ENCODE peak calls at places on chromosomes 11 and 22, in six cellular contexts. One of them, this sample, is unnamed.

GRCh38 chr11:10605941-10606381 is 37.5 kb upstream of the LYVE1 start:
- DNase-seq in mesenchymal stem cell: peak; percentile 82
- DNase-seq in H9: peak; percentile 63
- DNase-seq in IMR-90: peak; percentile 87
- DNase-seq in H1: no peak
- DNase-seq in neuronal stem cell: no peak
- DNase-seq in this sample: peak; percentile 90

GRCh38 chr22:12613199-12613598 is 2914.8 kb upstream of the OR11H1 start:
- DNase-seq in mesenchymal stem cell: no peak
- DNase-seq in H9: no peak
- DNase-seq in IMR-90: no peak
- DNase-seq in H1: no peak
- DNase-seq in neuronal stem cell: no peak
- DNase-seq in this sample: no peak

GRCh38 chr11:69113646-69114340 is 41.9 kb upstream of the SMIM38 start:
- DNase-seq in mesenchymal stem cell: no peak
- DNase-seq in H9: no peak
- DNase-seq in IMR-90: no peak
- DNase-seq in H1: no peak
- DNase-seq in neuronal stem cell: no peak
- DNase-seq in this sample: no peak

GRCh38 chr11:117443269-117444186 is 115.9 kb downstream of the CEP164 start:
- DNase-seq in mesenchymal stem cell: peak; percentile 18
- DNase-seq in H9: peak; percentile 86
- DNase-seq in IMR-90: peak; percentile 30
- DNase-seq in H1: peak; percentile 27
- DNase-seq in neuronal stem cell: peak; percentile 59
- DNase-seq in this sample: peak; percentile 82

GRCh38 chr11:69369945-69370344 is 76.0 kb downstream of the MYEOV start:
- DNase-seq in mesenchymal stem cell: no peak
- DNase-seq in H9: no peak
- DNase-seq in IMR-90: no peak
- DNase-seq in H1: no peak
- DNase-seq in neuronal stem cell: no peak
- DNase-seq in this sample: no peak

GRCh38 chr11:26730711-26731460 is 9.0 kb upstream of the SLC5A12 start:
- DNase-seq in mesenchymal stem cell: peak; percentile 48
- DNase-seq in H9: no peak
- DNase-seq in IMR-90: peak; percentile 1
- DNase-seq in H1: no peak
- DNase-seq in neuronal stem cell: no peak
- DNase-seq in this sample: no peak

GRCh38 chr11:120612363-120613263 is 101.1 kb downstream of the GRIK4 start:
- DNase-seq in mesenchymal stem cell: peak; percentile 76
- DNase-seq in H9: no peak
- DNase-seq in IMR-90: peak; percentile 67
- DNase-seq in H1: no peak
- DNase-seq in neuronal stem cell: no peak
- DNase-seq in this sample: peak; percentile 47

GRCh38 chr22:47724030-47724429 is 961.6 kb downstream of the TBC1D22A start:
- DNase-seq in mesenchymal stem cell: no peak
- DNase-seq in H9: no peak
- DNase-seq in IMR-90: no peak
- DNase-seq in H1: no peak
- DNase-seq in neuronal stem cell: no peak
- DNase-seq in this sample: peak; percentile 71

GRCh38 chr11:34830648-34831047 is 85.5 kb downstream of the APIP start:
- DNase-seq in mesenchymal stem cell: no peak
- DNase-seq in H9: no peak
- DNase-seq in IMR-90: peak; percentile 21
- DNase-seq in H1: no peak
- DNase-seq in neuronal stem cell: no peak
- DNase-seq in this sample: no peak

GRCh38 chr11:86205415-86206268 is 38.9 kb upstream of the EED start:
- DNase-seq in mesenchymal stem cell: no peak
- DNase-seq in H9: no peak
- DNase-seq in IMR-90: no peak
- DNase-seq in H1: no peak
- DNase-seq in neuronal stem cell: no peak
- DNase-seq in this sample: no peak

GRCh38 chr11:46669606-46670243 is 30.7 kb downstream of the ARHGAP1 start:
- DNase-seq in mesenchymal stem cell: no peak
- DNase-seq in H9: no peak
- DNase-seq in IMR-90: no peak
- DNase-seq in H1: no peak
- DNase-seq in neuronal stem cell: no peak
- DNase-seq in this sample: peak; percentile 54

GRCh38 chr22:44317886-44318637 is 5.3 kb upstream of the SHISAL1 start:
- DNase-seq in mesenchymal stem cell: no peak
- DNase-seq in H9: no peak
- DNase-seq in IMR-90: no peak
- DNase-seq in H1: no peak
- DNase-seq in neuronal stem cell: no peak
- DNase-seq in this sample: no peak

GRCh38 chr11:128415539-128415938 is 171.8 kb downstream of the ETS1 start:
- DNase-seq in mesenchymal stem cell: no peak
- DNase-seq in H9: no peak
- DNase-seq in IMR-90: peak; percentile 84
- DNase-seq in H1: no peak
- DNase-seq in neuronal stem cell: no peak
- DNase-seq in this sample: no peak

GRCh38 chr22:23098718-23099524 is 28.6 kb downstream of the GNAZ start:
- DNase-seq in mesenchymal stem cell: no peak
- DNase-seq in H9: no peak
- DNase-seq in IMR-90: no peak
- DNase-seq in H1: no peak
- DNase-seq in neuronal stem cell: no peak
- DNase-seq in this sample: no peak

GRCh38 chr11:77515063-77515462 is 41.2 kb upstream of the PAK1 start:
- DNase-seq in mesenchymal stem cell: no peak
- DNase-seq in H9: no peak
- DNase-seq in IMR-90: no peak
- DNase-seq in H1: no peak
- DNase-seq in neuronal stem cell: no peak
- DNase-seq in this sample: no peak

GRCh38 chr11:20102393-20102792 is 57.9 kb downstream of the DBX1 start:
- DNase-seq in mesenchymal stem cell: no peak
- DNase-seq in H9: no peak
- DNase-seq in IMR-90: no peak
- DNase-seq in H1: no peak
- DNase-seq in neuronal stem cell: no peak
- DNase-seq in this sample: no peak

GRCh38 chr22:24060375-24060788 is 49.3 kb downstream of the CABIN1 start:
- DNase-seq in mesenchymal stem cell: peak; percentile 85
- DNase-seq in H9: no peak
- DNase-seq in IMR-90: peak; percentile 96
- DNase-seq in H1: no peak
- DNase-seq in neuronal stem cell: no peak
- DNase-seq in this sample: no peak

GRCh38 chr11:67041602-67042001 is 15.0 kb upstream of the RHOD start:
- DNase-seq in mesenchymal stem cell: no peak
- DNase-seq in H9: no peak
- DNase-seq in IMR-90: no peak
- DNase-seq in H1: no peak
- DNase-seq in neuronal stem cell: no peak
- DNase-seq in this sample: no peak

GRCh38 chr11:45333506-45333971 is 47.4 kb upstream of the SYT13 start:
- DNase-seq in mesenchymal stem cell: peak; percentile 98
- DNase-seq in H9: peak; percentile 68
- DNase-seq in IMR-90: peak; percentile 65
- DNase-seq in H1: no peak
- DNase-seq in neuronal stem cell: no peak
- DNase-seq in this sample: peak; percentile 78

GRCh38 chr22:38724926-38725571 is 19.3 kb downstream of the GTPBP1 start:
- DNase-seq in mesenchymal stem cell: peak; percentile 61
- DNase-seq in H9: no peak
- DNase-seq in IMR-90: peak; percentile 41
- DNase-seq in H1: no peak
- DNase-seq in neuronal stem cell: no peak
- DNase-seq in this sample: peak; percentile 59

GRCh38 chr11:113131036-113131775 is 170.0 kb downstream of the NCAM1 start:
- DNase-seq in mesenchymal stem cell: no peak
- DNase-seq in H9: no peak
- DNase-seq in IMR-90: no peak
- DNase-seq in H1: no peak
- DNase-seq in neuronal stem cell: no peak
- DNase-seq in this sample: no peak

GRCh38 chr11:20000393-20001134 is 159.7 kb downstream of the DBX1 start:
- DNase-seq in mesenchymal stem cell: peak; percentile 71
- DNase-seq in H9: peak; percentile 96
- DNase-seq in IMR-90: no peak
- DNase-seq in H1: peak; percentile 96
- DNase-seq in neuronal stem cell: peak; percentile 87
- DNase-seq in this sample: peak; percentile 95

GRCh38 chr11:74370122-74370521 is 28.1 kb downstream of the PGM2L1 start:
- DNase-seq in mesenchymal stem cell: no peak
- DNase-seq in H9: no peak
- DNase-seq in IMR-90: no peak
- DNase-seq in H1: no peak
- DNase-seq in neuronal stem cell: no peak
- DNase-seq in this sample: no peak

GRCh38 chr11:69378303-69379141 is 84.6 kb downstream of the MYEOV start:
- DNase-seq in mesenchymal stem cell: no peak
- DNase-seq in H9: no peak
- DNase-seq in IMR-90: no peak
- DNase-seq in H1: no peak
- DNase-seq in neuronal stem cell: no peak
- DNase-seq in this sample: no peak

GRCh38 chr11:36540998-36541397 is 26.8 kb upstream of the RAG1 start:
- DNase-seq in mesenchymal stem cell: peak; percentile 70
- DNase-seq in H9: peak; percentile 64
- DNase-seq in IMR-90: peak; percentile 45
- DNase-seq in H1: peak; percentile 31
- DNase-seq in neuronal stem cell: no peak
- DNase-seq in this sample: peak; percentile 70

GRCh38 chr22:40637181-40638150 is 947 bp upstream of the MRTFA start:
- DNase-seq in mesenchymal stem cell: no peak
- DNase-seq in H9: no peak
- DNase-seq in IMR-90: no peak
- DNase-seq in H1: no peak
- DNase-seq in neuronal stem cell: no peak
- DNase-seq in this sample: no peak

GRCh38 chr11:115617767-115618166 is 113.6 kb upstream of the CADM1 start:
- DNase-seq in mesenchymal stem cell: peak; percentile 9
- DNase-seq in H9: no peak
- DNase-seq in IMR-90: peak; percentile 27
- DNase-seq in H1: no peak
- DNase-seq in neuronal stem cell: no peak
- DNase-seq in this sample: no peak

GRCh38 chr11:102387056-102387781 is 40.2 kb downstream of the BIRC2 start:
- DNase-seq in mesenchymal stem cell: no peak
- DNase-seq in H9: no peak
- DNase-seq in IMR-90: no peak
- DNase-seq in H1: no peak
- DNase-seq in neuronal stem cell: no peak
- DNase-seq in this sample: no peak

GRCh38 chr11:70798296-70798695 is 400.0 kb downstream of the CTTN start:
- DNase-seq in mesenchymal stem cell: no peak
- DNase-seq in H9: no peak
- DNase-seq in IMR-90: no peak
- DNase-seq in H1: no peak
- DNase-seq in neuronal stem cell: no peak
- DNase-seq in this sample: no peak

DNA sequence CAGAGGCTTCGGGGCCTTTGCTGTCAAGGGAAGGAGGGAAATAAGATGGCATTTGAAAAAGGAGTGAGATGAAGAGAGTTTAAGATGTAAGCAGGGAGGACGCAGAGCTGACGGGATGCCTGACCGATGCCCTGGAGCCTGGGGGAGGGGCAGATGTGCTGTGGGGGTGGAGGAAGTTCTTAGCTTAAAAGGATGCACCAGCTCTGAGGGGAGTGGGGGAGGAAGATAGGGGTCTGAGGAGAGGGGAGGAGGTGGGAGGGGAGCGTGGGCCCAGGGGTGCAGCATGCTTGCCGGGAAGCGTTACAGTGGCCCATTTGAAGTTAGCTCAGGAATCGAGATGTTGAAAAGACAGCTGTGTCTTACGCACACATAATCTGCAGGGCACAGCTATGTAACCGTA is 56.3 kb downstream of the RPS6KA4 start:
- DNase-seq in mesenchymal stem cell: peak; percentile 40
- DNase-seq in H9: no peak
- DNase-seq in IMR-90: no peak
- DNase-seq in H1: no peak
- DNase-seq in neuronal stem cell: no peak
- DNase-seq in this sample: no peak
- H2AK5ac ChIP-seq in mesenchymal stem cell: no peak overlapping the region
- H2AK5ac ChIP-seq in H9: no peak overlapping the region
- H2AK5ac ChIP-seq in IMR-90: no peak overlapping the region
- H2AK5ac ChIP-seq in H1: no peak overlapping the region
- H2AK5ac ChIP-seq in neuronal stem cell: no peak overlapping the region
- H2AK5ac ChIP-seq in this sample: no peak overlapping the region

GRCh38 chr11:64562723-64563351 is 28.2 kb upstream of the SLC22A12 start:
- DNase-seq in mesenchymal stem cell: no peak
- DNase-seq in H9: no peak
- DNase-seq in IMR-90: no peak
- DNase-seq in H1: no peak
- DNase-seq in neuronal stem cell: no peak
- DNase-seq in this sample: no peak
- H2BK15ac ChIP-seq in mesenchymal stem cell: no peak overlapping the region
- H2BK15ac ChIP-seq in H9: no peak overlapping the region
- H2BK15ac ChIP-seq in IMR-90: no peak overlapping the region
- H2BK15ac ChIP-seq in H1: no peak overlapping the region
- H2BK15ac ChIP-seq in neuronal stem cell: no peak overlapping the region
- H2BK15ac ChIP-seq in this sample: no peak overlapping the region

DNA sequence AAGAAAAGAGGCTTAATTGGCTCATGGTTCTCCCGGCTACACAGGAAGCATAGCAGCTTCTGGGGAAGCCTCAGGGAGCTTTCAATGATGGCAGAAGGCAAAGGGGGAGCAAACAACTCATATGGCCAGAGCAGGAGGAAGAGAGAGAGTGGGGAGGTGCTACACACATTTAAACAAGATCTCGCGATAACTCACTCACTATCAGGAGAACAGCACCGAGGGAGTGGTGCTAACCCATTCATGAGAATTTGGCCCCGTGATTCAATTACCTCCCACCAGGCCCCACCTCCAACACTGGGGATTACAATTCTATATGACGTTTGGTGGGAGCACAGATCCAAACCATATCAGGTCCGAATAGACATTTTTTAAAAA is 41.7 kb upstream of the APLNR start:
- DNase-seq in mesenchymal stem cell: no peak
- DNase-seq in H9: no peak
- DNase-seq in IMR-90: no peak
- DNase-seq in H1: no peak
- DNase-seq in neuronal stem cell: no peak
- DNase-seq in this sample: peak; percentile 43
- H2AK5ac ChIP-seq in mesenchymal stem cell: no peak overlapping the region
- H2AK5ac ChIP-seq in H9: no peak overlapping the region
- H2AK5ac ChIP-seq in IMR-90: peak overlapping the region; percentile 84
- H2AK5ac ChIP-seq in H1: no peak overlapping the region
- H2AK5ac ChIP-seq in neuronal stem cell: no peak overlapping the region
- H2AK5ac ChIP-seq in this sample: no peak overlapping the region

DNA sequence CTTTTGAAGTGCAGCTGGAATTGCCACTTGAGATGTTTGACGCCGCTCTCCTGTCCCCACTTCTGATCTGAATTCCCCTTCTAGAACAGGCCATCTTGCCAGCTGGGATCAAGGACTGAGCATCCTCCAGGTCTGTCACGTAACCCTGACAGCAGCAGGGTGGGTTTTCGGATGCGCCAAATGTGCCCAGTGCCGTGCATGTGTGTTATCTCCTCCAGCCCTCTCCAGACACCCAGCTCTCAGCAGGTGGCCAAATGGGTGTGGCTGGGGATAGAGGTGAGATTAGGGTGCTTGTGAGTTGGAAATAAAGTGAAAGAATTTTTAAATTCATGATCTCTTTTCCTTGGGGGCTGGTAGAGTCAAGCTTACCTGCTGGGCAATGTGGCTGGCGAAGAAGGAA is 3.3 kb downstream of the OSBP2 start:
- DNase-seq in mesenchymal stem cell: no peak
- DNase-seq in H9: no peak
- DNase-seq in IMR-90: no peak
- DNase-seq in H1: no peak
- DNase-seq in neuronal stem cell: no peak
- DNase-seq in this sample: no peak
- H2BK15ac ChIP-seq in mesenchymal stem cell: no peak overlapping the region
- H2BK15ac ChIP-seq in H9: no peak overlapping the region
- H2BK15ac ChIP-seq in IMR-90: no peak overlapping the region
- H2BK15ac ChIP-seq in H1: no peak overlapping the region
- H2BK15ac ChIP-seq in neuronal stem cell: no peak overlapping the region
- H2BK15ac ChIP-seq in this sample: no peak overlapping the region

This sample was measured in mesendoderm.